ENCODE peak calls at places on chromosomes 6 and 20, in seven cellular contexts. U is IMR-90, G is spleen, N is uterus, Q is body of pancreas, M is right lobe of liver, V is testis. Y is an unnamed sample.

GRCh38 chr6:21507811-21508210 is 85.7 kb upstream of the SOX4 start:
- DNase-seq in V (no peak), G (no peak), U (peak), N (no peak), M (no peak), Q (no peak), Y (no peak)

GRCh38 chr20:22682381-22682780 is 98.0 kb upstream of the FOXA2 start:
- DNase-seq in V (no peak), U (no peak), M (no peak), Q (no peak), G (no peak), N (no peak), Y (no peak)

GRCh38 chr20:60254901-60255411 is 296.7 kb downstream of the CDH26 start:
- DNase-seq in U (peak), G (no peak), V (no peak), M (no peak), N (no peak), Q (no peak), Y (no peak)

GRCh38 chr6:72783035-72783434 is 161.2 kb downstream of the KCNQ5 start:
- DNase-seq in M (no peak), V (no peak), U (no peak), G (no peak), N (no peak), Q (no peak), Y (no peak)

GRCh38 chr6:46832816-46833215 is 39.6 kb downstream of the MEP1A start:
- DNase-seq in U (no peak), M (no peak), Q (no peak), V (no peak), G (no peak), N (no peak), Y (no peak)

GRCh38 chr6:33630014-33630413 is 8.9 kb downstream of the ITPR3 start:
- DNase-seq in Q (no peak), M (no peak), G (no peak), U (no peak), N (no peak), V (no peak), Y (no peak)

GRCh38 chr6:127192911-127193503 is 73.7 kb upstream of the RNF146 start:
- DNase-seq in N (no peak), G (no peak), Q (no peak), U (peak), V (no peak), M (no peak), Y (no peak)

GRCh38 chr6:132456700-132457143 is 55.4 kb upstream of the MOXD1 start:
- DNase-seq in V (no peak), U (no peak), Q (peak), N (no peak), G (no peak), M (no peak), Y (no peak)

GRCh38 chr6:7769702-7770101 is 43.8 kb downstream of the BMP6 start:
- DNase-seq in Q (no peak), G (no peak), N (no peak), U (peak), M (no peak), V (no peak), Y (no peak)

DNA sequence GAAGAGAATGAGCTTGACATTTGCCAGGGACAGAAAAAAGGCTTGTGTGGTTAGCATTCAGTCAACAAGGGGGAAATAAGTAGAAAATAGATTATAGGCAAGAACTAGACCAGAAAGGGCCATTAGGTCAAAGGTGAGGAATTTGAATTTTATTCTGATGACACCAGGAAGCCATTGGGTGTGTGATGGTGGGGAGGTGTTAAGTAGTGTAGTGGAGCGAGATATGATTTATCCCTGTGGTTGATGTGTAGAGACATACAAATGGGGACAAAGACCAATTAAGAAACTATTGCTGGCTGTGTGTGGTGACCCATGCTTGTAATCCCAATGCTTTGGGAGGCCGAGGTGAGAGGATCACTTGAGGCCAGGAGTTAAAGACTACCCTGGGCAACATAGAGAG is 11.0 kb downstream of the DSTN start:
- DNase-seq in Q (no peak), V (no peak), U (no peak), N (no peak), M (no peak), G (no peak), Y (no peak)
- TF ChIP-seq POLR2A in Q (no peak), V (no peak), U (no peak), N (no peak), M (no peak), G (no peak), Y (no peak)

DNA sequence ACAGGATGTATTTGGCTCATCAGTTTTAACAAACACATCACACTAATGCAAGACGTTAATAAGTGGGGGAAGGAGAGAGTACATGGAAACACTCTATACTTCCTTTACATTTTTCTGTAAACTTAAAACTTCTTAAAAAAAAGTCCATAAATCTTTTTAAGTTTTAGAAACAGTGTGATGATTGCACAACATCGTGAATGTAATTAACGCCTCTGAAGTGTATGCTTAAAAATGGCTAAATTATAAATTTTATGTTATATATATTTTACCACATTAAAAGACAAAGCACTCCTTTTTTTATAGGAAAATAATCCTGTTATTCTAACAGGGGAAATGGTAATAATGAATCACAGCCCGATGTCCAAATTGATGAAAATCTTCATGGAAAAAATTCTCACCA is 144.1 kb upstream of the RUNX2 start:
- DNase-seq in Q (no peak), M (no peak), G (no peak), U (no peak), N (no peak), V (no peak), Y (no peak)
- TF ChIP-seq POLR2A in Q (no peak), M (no peak), G (no peak), U (no peak), N (no peak), V (no peak), Y (no peak)

GRCh38 chr6:169998457-169998856 is 247.0 kb downstream of the ERMARD start:
- DNase-seq in V (peak), G (no peak), N (no peak), Q (no peak), M (no peak), U (no peak), Y (no peak)
- TF ChIP-seq POLR2A in V (no peak), G (no peak), N (no peak), Q (no peak), M (no peak), U (no peak), Y (no peak)

GRCh38 chr20:63686094-63686491 is 10.4 kb upstream of the TNFRSF6B start:
- DNase-seq in N (no peak), G (peak), M (no peak), Q (no peak), U (no peak), V (no peak), Y (no peak)
- TF ChIP-seq POLR2A in N (no peak), G (no peak), M (no peak), Q (no peak), U (no peak), V (no peak), Y (no peak)

GRCh38 chr20:32333988-32334885 is 23.9 kb upstream of the ASXL1 start:
- DNase-seq in U (no peak), N (peak), G (peak), M (peak), V (peak), Q (peak), Y (peak)
- TF ChIP-seq POLR2A in U (no peak), N (no peak), G (no peak), M (no peak), V (no peak), Q (no peak), Y (no peak)

GRCh38 chr6:36600564-36601146 is 6.5 kb downstream of the SRSF3 start:
- DNase-seq in U (no peak), G (no peak), V (no peak), Q (no peak), N (no peak), M (no peak), Y (no peak)

GRCh38 chr6:36605102-36605501 is 10.9 kb downstream of the SRSF3 start:
- DNase-seq in U (no peak), Q (no peak), M (peak), G (peak), N (no peak), V (no peak), Y (no peak)

GRCh38 chr6:36604090-36605060 is 10.2 kb downstream of the SRSF3 start:
- DNase-seq in M (peak), Q (no peak), U (no peak), V (no peak), N (no peak), G (no peak), Y (no peak)

GRCh38 chr6:36605560-36606391 is 11.6 kb downstream of the SRSF3 start:
- DNase-seq in U (no peak), M (no peak), G (no peak), N (no peak), Q (no peak), V (no peak), Y (no peak)

DNA sequence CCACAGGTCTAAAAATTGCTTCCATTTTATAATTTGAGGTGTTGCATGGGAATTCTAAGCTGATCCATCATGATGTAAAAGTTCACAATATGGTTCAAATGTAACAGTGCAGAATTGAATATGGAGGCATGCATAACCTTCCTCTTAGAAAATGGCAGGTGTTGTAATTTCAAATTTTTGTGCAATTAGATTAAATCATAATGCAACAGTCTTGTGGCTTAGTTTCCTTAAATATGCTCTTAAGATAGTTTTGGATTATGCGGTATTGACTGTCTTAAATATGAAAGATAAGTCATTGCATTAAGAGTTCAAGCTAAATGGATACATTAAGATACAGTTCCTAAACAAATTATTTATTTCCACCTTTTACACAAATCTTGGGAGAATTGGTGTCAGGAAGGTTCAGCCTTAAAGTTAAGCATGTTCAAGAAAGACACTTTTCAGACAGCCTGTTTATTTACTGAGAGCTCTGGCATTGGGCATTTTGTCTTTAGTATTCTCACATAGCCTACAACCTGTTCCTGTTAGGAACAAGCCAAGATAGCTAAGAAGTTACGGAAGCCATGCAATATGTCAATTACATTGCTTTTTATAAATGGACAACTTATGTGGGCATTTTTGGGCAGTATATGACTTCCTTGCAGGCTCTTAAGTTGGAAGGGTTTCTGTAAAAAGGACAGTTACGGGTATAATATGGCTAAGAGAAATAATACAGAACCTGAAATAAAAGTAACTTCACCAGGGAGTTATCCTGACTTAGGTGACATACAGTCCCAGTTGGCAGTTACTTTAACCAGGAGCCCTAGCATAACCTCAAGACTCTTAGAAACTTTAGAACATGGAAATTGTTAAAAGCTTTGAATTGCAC is 9.3 kb downstream of the SRSF3 start:
- DNase-seq in G (no peak), M (no peak), N (no peak), Q (no peak), U (no peak), V (no peak), Y (no peak)
- TF ChIP-seq POLR2A in G (no peak), M (no peak), N (no peak), Q (no peak), U (no peak), V (no peak), Y (no peak)

DNA sequence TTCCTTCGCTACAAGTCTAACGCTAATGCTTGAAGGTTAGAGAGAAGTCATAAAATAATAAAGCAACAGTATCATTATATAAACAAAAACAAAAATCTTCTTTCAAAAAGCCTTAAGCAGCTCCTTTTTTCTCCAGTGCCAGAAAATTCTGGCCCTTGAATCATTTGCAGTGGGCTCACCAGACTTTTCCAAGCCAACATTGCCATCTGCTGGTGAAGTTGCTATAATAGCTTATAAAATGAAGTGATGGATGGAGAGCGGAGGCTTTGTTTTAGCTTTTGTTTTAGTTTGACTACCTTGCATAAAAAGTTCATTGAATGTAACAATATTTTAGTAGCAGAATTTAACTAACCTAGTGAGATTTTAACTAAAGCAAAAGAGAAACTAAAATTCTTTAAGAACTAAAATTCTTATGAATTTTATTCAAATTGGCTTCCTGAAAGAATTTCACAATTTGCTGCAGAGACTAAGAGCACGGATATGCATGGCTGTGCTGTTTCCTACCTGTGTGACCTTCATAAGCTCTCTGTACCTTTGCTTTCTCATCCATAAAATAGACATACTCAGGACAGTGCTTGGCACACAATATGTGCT is 44.8 kb upstream of the SLC2A12 start:
- DNase-seq in Q (peak), N (peak), V (peak), M (no peak), U (peak), G (no peak), Y (peak)
- TF ChIP-seq POLR2A in Q (no peak), N (no peak), V (no peak), M (no peak), U (no peak), G (no peak), Y (no peak)

DNA sequence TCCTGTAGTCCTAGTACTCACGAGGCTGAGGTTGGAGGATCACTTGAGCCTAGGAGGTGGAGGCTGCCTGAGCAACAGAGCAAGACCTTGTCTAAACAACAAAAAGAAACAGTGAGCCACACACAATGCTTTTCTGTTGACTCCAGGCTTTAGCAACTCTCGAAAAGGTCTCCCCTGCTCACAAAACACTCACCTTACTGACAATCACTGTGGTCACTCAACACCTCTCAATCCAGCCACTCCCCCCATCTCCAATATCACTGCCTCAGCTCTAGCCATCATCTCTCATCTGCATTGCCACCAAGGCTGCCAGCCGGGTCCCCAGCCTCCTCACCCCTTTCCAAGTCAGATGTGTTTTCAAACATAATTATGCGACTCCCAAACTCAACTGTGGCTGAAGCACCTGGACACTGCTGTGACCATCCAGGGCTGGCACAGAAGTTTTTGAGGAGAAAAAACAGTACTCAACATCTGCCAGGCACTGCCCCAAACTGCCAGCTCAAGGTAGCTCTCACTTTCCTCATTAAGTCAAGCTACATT is 218.0 kb upstream of the ARID1B start:
- DNase-seq in Q (no peak), N (no peak), V (no peak), G (peak), U (no peak), M (no peak), Y (no peak)
- TF ChIP-seq POLR2A in Q (no peak), N (no peak), V (no peak), G (no peak), U (no peak), M (no peak), Y (no peak)

GRCh38 chr6:29964553-29964903 is 22.2 kb downstream of the HLA-A start:
- DNase-seq in M (no peak), Q (no peak), V (no peak), N (no peak), U (no peak), G (no peak), Y (no peak)

GRCh38 chr6:29965873-29966601 is 23.7 kb downstream of the HLA-A start:
- DNase-seq in M (peak), N (peak), Q (peak), G (peak), U (peak), V (peak), Y (peak)

GRCh38 chr6:29967379-29968010 is 25.2 kb downstream of the HLA-A start:
- DNase-seq in G (no peak), V (no peak), N (no peak), M (peak), Q (peak), U (no peak), Y (peak)

GRCh38 chr6:29968130-29968529 is 25.8 kb downstream of the HLA-A start:
- DNase-seq in U (peak), Q (peak), M (no peak), N (no peak), V (no peak), G (no peak), Y (peak)

DNA sequence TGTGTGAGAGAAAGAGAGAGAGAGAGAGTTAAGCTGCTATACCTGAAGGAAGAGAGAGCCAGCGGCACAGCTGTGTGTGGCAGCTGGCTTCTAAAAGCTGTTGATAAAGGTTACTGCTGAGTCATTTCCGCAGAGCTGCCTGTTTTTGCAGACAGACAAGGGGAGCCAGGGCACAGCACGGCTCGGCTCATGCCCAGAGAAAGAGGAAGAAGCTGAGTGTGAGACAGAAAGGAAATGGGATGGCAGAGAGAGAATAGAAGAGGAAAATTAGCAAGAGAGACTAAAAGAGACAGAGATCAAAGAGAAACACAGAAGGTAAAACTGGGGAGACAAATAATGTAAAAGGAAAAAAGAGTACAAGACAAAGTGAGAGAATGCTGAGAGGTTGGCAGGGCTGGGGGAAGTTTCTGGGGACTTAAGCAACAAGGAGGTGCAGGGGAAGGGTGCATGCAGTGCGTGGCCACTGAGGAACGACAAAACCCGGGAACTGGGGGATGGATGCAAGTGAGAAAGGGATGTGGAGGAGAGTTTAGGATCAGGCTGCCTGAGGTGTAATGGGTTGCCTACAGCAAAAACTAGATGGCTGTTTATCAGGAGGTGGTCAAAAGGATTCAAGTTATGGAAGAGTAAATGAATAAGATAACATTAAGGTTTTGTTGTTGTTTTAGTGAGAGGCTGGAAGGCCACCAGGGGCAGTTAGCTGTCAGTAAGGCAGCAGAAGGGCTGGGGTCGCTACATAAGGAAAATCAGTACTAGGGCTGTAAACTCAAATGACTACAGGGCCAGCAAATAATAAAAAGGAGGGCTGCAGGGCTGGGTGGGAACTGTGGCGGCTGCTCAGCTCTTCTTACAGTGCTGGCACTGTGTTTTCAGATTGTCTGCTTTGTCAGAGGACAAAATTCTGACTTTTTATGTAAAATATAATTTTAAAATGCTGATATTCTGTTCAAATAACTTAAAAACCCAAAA is 22.9 kb downstream of the HLA-A start:
- DNase-seq in N (peak), U (peak), V (peak), M (peak), G (peak), Q (peak), Y (peak)
- TF ChIP-seq POLR2A in N (no peak), U (no peak), V (no peak), M (peak), G (no peak), Q (peak), Y (peak)

DNA sequence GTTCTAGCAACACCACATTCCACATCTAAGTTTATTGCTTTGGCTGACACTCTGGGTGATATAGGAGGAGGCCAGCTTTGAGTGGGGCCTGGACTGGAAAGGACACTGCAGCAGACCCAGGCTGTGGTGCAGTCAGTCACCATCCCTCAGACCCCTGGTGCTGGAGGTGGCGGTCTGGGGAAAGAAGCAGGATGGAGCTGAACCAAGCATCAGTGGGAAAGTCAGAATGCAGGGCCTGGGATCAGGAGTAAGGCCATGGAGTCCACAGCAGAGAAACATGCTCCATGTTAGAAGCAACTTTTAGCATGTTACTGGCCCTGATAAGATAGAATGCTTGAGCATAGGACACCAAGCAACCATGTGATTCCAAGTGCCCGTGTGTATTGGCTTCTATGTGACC is 5.9 kb downstream of the HLA-A start:
- DNase-seq in M (no peak), Q (no peak), V (no peak), U (no peak), G (no peak), N (no peak), Y (no peak)
- TF ChIP-seq POLR2A in M (no peak), Q (no peak), V (no peak), U (no peak), G (no peak), N (no peak), Y (peak)

Y was measured in erythroblast.